ENCODE peak calls at places on chromosomes 7 and 10, in nine cellular contexts. M is activated naive CD4-positive, alpha-beta T cell treated with anti-CD3 and anti-CD28 coated beads for 36 hours; L is mucosa of gallbladder; Q is activated CD8-positive, alpha-beta memory T cell treated with anti-CD3 and anti-CD28 coated beads for 24 hours; G is fibroblast of the conjunctiva; E is stomach; D is HS-5; R is skeletal muscle cell; S is HCT116. U is an unnamed sample.
A peak's percentile ranks its signal among the peaks of the same experiment; 100 is the strongest.

GRCh38 chr10:63439607-63440006 is 26.2 kb downstream of the JMJD1C start:
- DNase-seq in R (no peak), S (no peak), E (no peak), D (no peak), M (no peak), Q (no peak), G (no peak), L (no peak), U (no peak)

GRCh38 chr10:132924046-132924952 is 18.1 kb downstream of the CFAP46 start:
- DNase-seq in G (no peak), M (no peak), S (no peak), E (no peak), R (no peak), Q (no peak), D (no peak), L (no peak), U (no peak)

GRCh38 chr10:89419548-89419947 is 5.2 kb downstream of the IFIT5 start:
- DNase-seq in D (no peak), R (no peak), G (no peak), L (no peak), E (no peak), S (no peak), Q (no peak), M (peak; percentile 28), U (no peak)

GRCh38 chr7:76372984-76373833 is 14.4 kb upstream of the YWHAG start:
- DNase-seq in Q (no peak), S (no peak), R (no peak), E (no peak), M (no peak), D (no peak), G (no peak), L (peak; percentile 42), U (no peak)

GRCh38 chr7:39272111-39272510 is 294.1 kb upstream of the YAE1 start:
- DNase-seq in G (no peak), Q (no peak), L (no peak), S (no peak), M (no peak), R (no peak), E (no peak), D (no peak), U (no peak)

GRCh38 chr10:17651891-17652290 is 7.9 kb downstream of the STAM start:
- DNase-seq in L (no peak), D (no peak), S (no peak), R (no peak), G (no peak), E (no peak), M (no peak), Q (no peak), U (no peak)

GRCh38 chr10:2985729-2986232 is 81.6 kb upstream of the PFKP start:
- DNase-seq in G (no peak), E (peak; percentile 56), R (no peak), D (no peak), S (peak; percentile 73), Q (no peak), M (no peak), L (peak; percentile 74), U (peak; percentile 55)

GRCh38 chr10:4820804-4821401 is 5.1 kb upstream of the AKR1E2 start:
- DNase-seq in L (no peak), D (no peak), E (no peak), S (no peak), Q (no peak), G (peak; percentile 26), M (no peak), R (peak; percentile 24), U (no peak)

GRCh38 chr7:81462672-81463071 is 307.2 kb downstream of the HGF start:
- DNase-seq in G (peak; percentile 28), R (peak; percentile 45), S (no peak), M (no peak), L (no peak), Q (no peak), D (no peak), E (no peak), U (no peak)

GRCh38 chr7:7751243-7752092 is 33.1 kb upstream of the RPA3 start:
- DNase-seq in Q (no peak), S (no peak), R (no peak), M (no peak), G (no peak), D (no peak), L (no peak), E (peak; percentile 65), U (no peak)

GRCh38 chr7:154675560-154675959 is 327.4 kb downstream of the PAXIP1 start:
- DNase-seq in G (no peak), R (no peak), S (no peak), Q (no peak), E (no peak), L (no peak), M (no peak), D (no peak), U (no peak)

GRCh38 chr10:44010873-44011602 is 362.4 kb upstream of the ZNF32 start:
- DNase-seq in M (peak; percentile 67), S (no peak), Q (no peak), G (no peak), R (no peak), D (no peak), L (no peak), E (no peak), U (no peak)

GRCh38 chr10:63042256-63042655 is 90.9 kb upstream of the NRBF2 start:
- DNase-seq in M (no peak), S (no peak), G (no peak), Q (no peak), E (no peak), L (no peak), D (no peak), R (no peak), U (no peak)

GRCh38 chr7:138204285-138204988 is 128.2 kb downstream of the AKR1D1 start:
- DNase-seq in G (no peak), R (no peak), S (no peak), M (no peak), L (no peak), D (no peak), Q (no peak), E (no peak), U (no peak)

GRCh38 chr7:45869426-45869825 is 3.5 kb downstream of the CCDC201 start:
- DNase-seq in S (no peak), Q (no peak), G (no peak), D (no peak), R (no peak), E (no peak), M (no peak), L (no peak), U (no peak)

GRCh38 chr7:20895563-20895962 is 108.9 kb upstream of the SP8 start:
- DNase-seq in D (peak; percentile 16), E (no peak), R (no peak), Q (no peak), S (no peak), G (no peak), L (no peak), M (no peak), U (no peak)

GRCh38 chr7:10720042-10720441 is 253.6 kb upstream of the PHF14 start:
- DNase-seq in E (no peak), G (no peak), M (no peak), Q (no peak), R (no peak), D (no peak), S (peak; percentile 8), L (no peak), U (no peak)

GRCh38 chr10:124345521-124345920 is 73.2 kb downstream of the OAT start:
- DNase-seq in L (no peak), G (no peak), Q (no peak), E (no peak), S (no peak), M (no peak), D (no peak), R (no peak), U (no peak)

GRCh38 chr10:132612571-132613504 is 75.3 kb downstream of the INPP5A start:
- DNase-seq in S (no peak), E (no peak), R (no peak), Q (no peak), D (no peak), M (peak; percentile 3), G (peak; percentile 9), L (no peak), U (peak; percentile 34)

GRCh38 chr10:133016493-133017202 is 71.1 kb upstream of the ADGRA1 start:
- DNase-seq in E (no peak), L (no peak), G (no peak), R (no peak), Q (no peak), M (no peak), D (no peak), S (no peak), U (no peak)

GRCh38 chr7:101882595-101883564 is 65.5 kb downstream of the CUX1 start:
- DNase-seq in E (peak; percentile 88), L (peak; percentile 89), M (no peak), D (peak; percentile 96), Q (no peak), G (peak; percentile 99), S (peak; percentile 98), R (peak; percentile 100), U (peak; percentile 97)

GRCh38 chr7:25852249-25852994 is 299.6 kb upstream of the NFE2L3 start:
- DNase-seq in G (no peak), L (no peak), E (no peak), M (peak; percentile 22), R (no peak), D (no peak), Q (peak; percentile 61), S (no peak), U (no peak)

U was measured in prostate gland.